ENCODE peak calls at places on chromosomes 16 and 17, in ten cellular contexts. One of them, this sample, is unnamed.

GRCh38 chr17:78535285-78536197 is 41.7 kb downstream of the DNAH17 start:
- DNase-seq in fibroblast of the aortic adventitia: no peak
- DNase-seq in WTC11: no peak
- DNase-seq in retinal pigment epithelial cell: no peak
- DNase-seq in glutamatergic neuron: no peak
- DNase-seq in astrocyte of the cerebellum: no peak
- DNase-seq in B cell: no peak
- DNase-seq in GM23338: no peak
- DNase-seq in body of pancreas: no peak
- DNase-seq in RWPE1: peak; percentile 52
- DNase-seq in this sample: peak; percentile 48

GRCh38 chr16:54277845-54278703 is 8.5 kb downstream of the IRX3 start:
- DNase-seq in fibroblast of the aortic adventitia: no peak
- DNase-seq in WTC11: no peak
- DNase-seq in retinal pigment epithelial cell: no peak
- DNase-seq in glutamatergic neuron: peak; percentile 25
- DNase-seq in astrocyte of the cerebellum: no peak
- DNase-seq in B cell: no peak
- DNase-seq in GM23338: peak; percentile 23
- DNase-seq in body of pancreas: no peak
- DNase-seq in RWPE1: no peak
- DNase-seq in this sample: no peak

GRCh38 chr17:55228683-55229192 is 36.0 kb upstream of the HLF start:
- DNase-seq in fibroblast of the aortic adventitia: no peak
- DNase-seq in WTC11: no peak
- DNase-seq in retinal pigment epithelial cell: no peak
- DNase-seq in glutamatergic neuron: no peak
- DNase-seq in astrocyte of the cerebellum: no peak
- DNase-seq in B cell: no peak
- DNase-seq in GM23338: no peak
- DNase-seq in body of pancreas: no peak
- DNase-seq in RWPE1: no peak
- DNase-seq in this sample: no peak

GRCh38 chr16:54402270-54402669 is 115.7 kb upstream of the IRX3 start:
- DNase-seq in fibroblast of the aortic adventitia: peak; percentile 12
- DNase-seq in WTC11: no peak
- DNase-seq in retinal pigment epithelial cell: no peak
- DNase-seq in glutamatergic neuron: no peak
- DNase-seq in astrocyte of the cerebellum: no peak
- DNase-seq in B cell: no peak
- DNase-seq in GM23338: no peak
- DNase-seq in body of pancreas: no peak
- DNase-seq in RWPE1: no peak
- DNase-seq in this sample: no peak

GRCh38 chr16:54412777-54413455 is 126.3 kb upstream of the IRX3 start:
- DNase-seq in fibroblast of the aortic adventitia: no peak
- DNase-seq in WTC11: no peak
- DNase-seq in retinal pigment epithelial cell: no peak
- DNase-seq in glutamatergic neuron: no peak
- DNase-seq in astrocyte of the cerebellum: no peak
- DNase-seq in B cell: no peak
- DNase-seq in GM23338: no peak
- DNase-seq in body of pancreas: no peak
- DNase-seq in RWPE1: no peak
- DNase-seq in this sample: no peak

GRCh38 chr17:78040561-78041400 is 82.3 kb downstream of the TNRC6C start:
- DNase-seq in fibroblast of the aortic adventitia: peak; percentile 62
- DNase-seq in WTC11: no peak
- DNase-seq in retinal pigment epithelial cell: peak; percentile 28
- DNase-seq in glutamatergic neuron: no peak
- DNase-seq in astrocyte of the cerebellum: peak; percentile 35
- DNase-seq in B cell: no peak
- DNase-seq in GM23338: peak; percentile 27
- DNase-seq in body of pancreas: peak; percentile 51
- DNase-seq in RWPE1: peak; percentile 54
- DNase-seq in this sample: no peak

GRCh38 chr16:4523686-4524085 is 14.9 kb downstream of the CDIP1 start:
- DNase-seq in fibroblast of the aortic adventitia: no peak
- DNase-seq in WTC11: no peak
- DNase-seq in retinal pigment epithelial cell: no peak
- DNase-seq in glutamatergic neuron: no peak
- DNase-seq in astrocyte of the cerebellum: no peak
- DNase-seq in B cell: no peak
- DNase-seq in GM23338: no peak
- DNase-seq in body of pancreas: no peak
- DNase-seq in RWPE1: no peak
- DNase-seq in this sample: no peak

GRCh38 chr17:76506408-76507328 is 5.4 kb upstream of the RHBDF2 start:
- DNase-seq in fibroblast of the aortic adventitia: peak; percentile 66
- DNase-seq in WTC11: peak; percentile 94
- DNase-seq in retinal pigment epithelial cell: no peak
- DNase-seq in glutamatergic neuron: peak; percentile 88
- DNase-seq in astrocyte of the cerebellum: no peak
- DNase-seq in B cell: peak; percentile 87
- DNase-seq in GM23338: peak; percentile 91
- DNase-seq in body of pancreas: peak; percentile 89
- DNase-seq in RWPE1: peak; percentile 81
- DNase-seq in this sample: no peak

GRCh38 chr17:42674755-42675347 is 1.9 kb downstream of the PLEKHH3 start:
- DNase-seq in fibroblast of the aortic adventitia: no peak
- DNase-seq in WTC11: peak; percentile 65
- DNase-seq in retinal pigment epithelial cell: no peak
- DNase-seq in glutamatergic neuron: no peak
- DNase-seq in astrocyte of the cerebellum: no peak
- DNase-seq in B cell: no peak
- DNase-seq in GM23338: peak; percentile 83
- DNase-seq in body of pancreas: peak; percentile 86
- DNase-seq in RWPE1: no peak
- DNase-seq in this sample: no peak

GRCh38 chr17:69608808-69609494 is 194.5 kb downstream of the MAP2K6 start:
- DNase-seq in fibroblast of the aortic adventitia: peak; percentile 91
- DNase-seq in WTC11: no peak
- DNase-seq in retinal pigment epithelial cell: peak; percentile 91
- DNase-seq in glutamatergic neuron: no peak
- DNase-seq in astrocyte of the cerebellum: peak; percentile 77
- DNase-seq in B cell: no peak
- DNase-seq in GM23338: no peak
- DNase-seq in body of pancreas: peak; percentile 13
- DNase-seq in RWPE1: peak; percentile 44
- DNase-seq in this sample: no peak

GRCh38 chr16:555528-556478 is 4.4 kb upstream of the PRR35 start:
- DNase-seq in fibroblast of the aortic adventitia: no peak
- DNase-seq in WTC11: no peak
- DNase-seq in retinal pigment epithelial cell: no peak
- DNase-seq in glutamatergic neuron: no peak
- DNase-seq in astrocyte of the cerebellum: no peak
- DNase-seq in B cell: no peak
- DNase-seq in GM23338: no peak
- DNase-seq in body of pancreas: no peak
- DNase-seq in RWPE1: no peak
- DNase-seq in this sample: no peak

GRCh38 chr17:81393684-81394376 is 1.4 kb upstream of the BAHCC1 start:
- DNase-seq in fibroblast of the aortic adventitia: peak; percentile 100
- DNase-seq in WTC11: peak; percentile 100
- DNase-seq in retinal pigment epithelial cell: peak; percentile 97
- DNase-seq in glutamatergic neuron: peak; percentile 100
- DNase-seq in astrocyte of the cerebellum: peak; percentile 100
- DNase-seq in B cell: peak; percentile 53
- DNase-seq in GM23338: peak; percentile 100
- DNase-seq in body of pancreas: peak; percentile 100
- DNase-seq in RWPE1: peak; percentile 100
- DNase-seq in this sample: peak; percentile 100

GRCh38 chr17:43790311-43790940 is 10.2 kb downstream of the CFAP97D1 start:
- DNase-seq in fibroblast of the aortic adventitia: no peak
- DNase-seq in WTC11: peak; percentile 29
- DNase-seq in retinal pigment epithelial cell: no peak
- DNase-seq in glutamatergic neuron: no peak
- DNase-seq in astrocyte of the cerebellum: no peak
- DNase-seq in B cell: no peak
- DNase-seq in GM23338: peak; percentile 42
- DNase-seq in body of pancreas: no peak
- DNase-seq in RWPE1: no peak
- DNase-seq in this sample: no peak

GRCh38 chr16:22054847-22055590 is 37.3 kb upstream of the VWA3A start:
- DNase-seq in fibroblast of the aortic adventitia: no peak
- DNase-seq in WTC11: no peak
- DNase-seq in retinal pigment epithelial cell: no peak
- DNase-seq in glutamatergic neuron: no peak
- DNase-seq in astrocyte of the cerebellum: no peak
- DNase-seq in B cell: no peak
- DNase-seq in GM23338: no peak
- DNase-seq in body of pancreas: no peak
- DNase-seq in RWPE1: no peak
- DNase-seq in this sample: no peak

GRCh38 chr16:55832788-55833583 is at the start of gene CES1:
- DNase-seq in fibroblast of the aortic adventitia: no peak
- DNase-seq in WTC11: no peak
- DNase-seq in retinal pigment epithelial cell: no peak
- DNase-seq in glutamatergic neuron: peak; percentile 45
- DNase-seq in astrocyte of the cerebellum: no peak
- DNase-seq in B cell: no peak
- DNase-seq in GM23338: peak; percentile 67
- DNase-seq in body of pancreas: peak; percentile 62
- DNase-seq in RWPE1: no peak
- DNase-seq in this sample: no peak

GRCh38 chr16:11245988-11246387 is 10.0 kb downstream of the SOCS1 start:
- DNase-seq in fibroblast of the aortic adventitia: no peak
- DNase-seq in WTC11: no peak
- DNase-seq in retinal pigment epithelial cell: no peak
- DNase-seq in glutamatergic neuron: no peak
- DNase-seq in astrocyte of the cerebellum: no peak
- DNase-seq in B cell: no peak
- DNase-seq in GM23338: no peak
- DNase-seq in body of pancreas: no peak
- DNase-seq in RWPE1: no peak
- DNase-seq in this sample: no peak

GRCh38 chr17:67013891-67014290 is 30.5 kb upstream of the CACNG1 start:
- DNase-seq in fibroblast of the aortic adventitia: no peak
- DNase-seq in WTC11: no peak
- DNase-seq in retinal pigment epithelial cell: no peak
- DNase-seq in glutamatergic neuron: no peak
- DNase-seq in astrocyte of the cerebellum: no peak
- DNase-seq in B cell: no peak
- DNase-seq in GM23338: no peak
- DNase-seq in body of pancreas: no peak
- DNase-seq in RWPE1: no peak
- DNase-seq in this sample: no peak

GRCh38 chr17:28416703-28417311 is 10.8 kb upstream of the SLC46A1 start:
- DNase-seq in fibroblast of the aortic adventitia: peak; percentile 65
- DNase-seq in WTC11: peak; percentile 72
- DNase-seq in retinal pigment epithelial cell: peak; percentile 29
- DNase-seq in glutamatergic neuron: peak; percentile 67
- DNase-seq in astrocyte of the cerebellum: peak; percentile 8
- DNase-seq in B cell: peak; percentile 71
- DNase-seq in GM23338: peak; percentile 95
- DNase-seq in body of pancreas: peak; percentile 80
- DNase-seq in RWPE1: peak; percentile 67
- DNase-seq in this sample: no peak

GRCh38 chr17:6800422-6801027 is 24.5 kb downstream of the FBXO39 start:
- DNase-seq in fibroblast of the aortic adventitia: no peak
- DNase-seq in WTC11: peak; percentile 31
- DNase-seq in retinal pigment epithelial cell: no peak
- DNase-seq in glutamatergic neuron: no peak
- DNase-seq in astrocyte of the cerebellum: no peak
- DNase-seq in B cell: no peak
- DNase-seq in GM23338: peak; percentile 69
- DNase-seq in body of pancreas: no peak
- DNase-seq in RWPE1: no peak
- DNase-seq in this sample: no peak
- TF ChIP-seq CTCF in fibroblast of the aortic adventitia: no peak
- TF ChIP-seq CTCF in WTC11: no peak
- TF ChIP-seq CTCF in retinal pigment epithelial cell: peak; percentile 50
- TF ChIP-seq CTCF in glutamatergic neuron: no peak
- TF ChIP-seq CTCF in astrocyte of the cerebellum: no peak
- TF ChIP-seq CTCF in B cell: peak; percentile 34
- TF ChIP-seq CTCF in GM23338: peak; percentile 20
- TF ChIP-seq CTCF in body of pancreas: no peak
- TF ChIP-seq CTCF in RWPE1: no peak
- TF ChIP-seq CTCF in this sample: peak; percentile 59

GRCh38 chr16:66751992-66752322 is 548 bp upstream of the DYNC1LI2 start:
- DNase-seq in fibroblast of the aortic adventitia: no peak
- DNase-seq in WTC11: no peak
- DNase-seq in retinal pigment epithelial cell: no peak
- DNase-seq in glutamatergic neuron: no peak
- DNase-seq in astrocyte of the cerebellum: no peak
- DNase-seq in B cell: no peak
- DNase-seq in GM23338: no peak
- DNase-seq in body of pancreas: no peak
- DNase-seq in RWPE1: no peak
- DNase-seq in this sample: no peak
- TF ChIP-seq CTCF in fibroblast of the aortic adventitia: no peak
- TF ChIP-seq CTCF in WTC11: peak; percentile 3
- TF ChIP-seq CTCF in retinal pigment epithelial cell: no peak
- TF ChIP-seq CTCF in glutamatergic neuron: peak; percentile 5
- TF ChIP-seq CTCF in astrocyte of the cerebellum: no peak
- TF ChIP-seq CTCF in B cell: peak; percentile 52
- TF ChIP-seq CTCF in GM23338: no peak
- TF ChIP-seq CTCF in body of pancreas: no peak
- TF ChIP-seq CTCF in RWPE1: peak; percentile 60
- TF ChIP-seq CTCF in this sample: peak; percentile 52

DNA sequence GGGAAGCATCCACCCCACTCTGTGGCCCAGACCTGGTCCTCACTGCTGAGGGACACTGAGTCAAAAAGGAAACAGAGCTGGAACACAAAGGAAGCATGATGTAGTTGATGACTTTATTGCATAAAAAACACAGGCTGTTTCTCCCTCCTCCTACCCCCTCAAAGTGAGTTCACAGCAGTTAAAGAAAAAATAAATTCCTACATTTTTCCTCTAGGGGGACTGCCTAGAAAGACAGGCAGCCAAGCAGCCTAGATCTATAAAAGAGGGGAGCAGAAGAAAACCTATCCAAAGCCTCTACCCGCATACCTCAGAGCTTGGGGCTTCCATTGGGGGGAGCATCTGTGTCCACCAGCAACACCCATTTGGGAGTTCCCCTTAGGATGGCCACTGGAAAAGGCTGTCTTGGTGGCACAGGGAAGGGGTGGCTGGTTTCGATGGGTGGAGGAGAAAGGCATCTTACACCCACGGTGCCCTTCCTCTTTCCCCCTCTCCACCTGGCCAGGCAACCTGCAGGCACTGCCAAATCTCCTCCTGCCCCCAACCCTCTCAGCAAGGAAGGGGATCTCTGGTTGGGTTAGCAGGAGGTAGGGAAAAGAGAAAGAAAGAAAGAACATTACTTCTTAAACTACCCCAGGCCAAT is 3.9 kb upstream of the SCRN2 start:
- DNase-seq in fibroblast of the aortic adventitia: peak; percentile 34
- DNase-seq in WTC11: no peak
- DNase-seq in retinal pigment epithelial cell: no peak
- DNase-seq in glutamatergic neuron: no peak
- DNase-seq in astrocyte of the cerebellum: no peak
- DNase-seq in B cell: no peak
- DNase-seq in GM23338: peak; percentile 57
- DNase-seq in body of pancreas: no peak
- DNase-seq in RWPE1: no peak
- DNase-seq in this sample: no peak
- TF ChIP-seq CTCF in fibroblast of the aortic adventitia: peak; percentile 59
- TF ChIP-seq CTCF in WTC11: no peak
- TF ChIP-seq CTCF in retinal pigment epithelial cell: peak; percentile 44
- TF ChIP-seq CTCF in glutamatergic neuron: peak; percentile 68
- TF ChIP-seq CTCF in astrocyte of the cerebellum: peak; percentile 50
- TF ChIP-seq CTCF in B cell: no peak
- TF ChIP-seq CTCF in GM23338: peak; percentile 50
- TF ChIP-seq CTCF in body of pancreas: no peak
- TF ChIP-seq CTCF in RWPE1: peak; percentile 37
- TF ChIP-seq CTCF in this sample: peak; percentile 72

GRCh38 chr17:8189711-8190477 is at the start of gene BORCS6:
- DNase-seq in fibroblast of the aortic adventitia: peak; percentile 98
- DNase-seq in WTC11: peak; percentile 95
- DNase-seq in retinal pigment epithelial cell: peak; percentile 96
- DNase-seq in glutamatergic neuron: peak; percentile 92
- DNase-seq in astrocyte of the cerebellum: peak; percentile 95
- DNase-seq in B cell: peak; percentile 98
- DNase-seq in GM23338: peak; percentile 99
- DNase-seq in body of pancreas: peak; percentile 99
- DNase-seq in RWPE1: peak; percentile 97
- DNase-seq in this sample: peak; percentile 99
- TF ChIP-seq CTCF in fibroblast of the aortic adventitia: peak; percentile 2
- TF ChIP-seq CTCF in WTC11: no peak
- TF ChIP-seq CTCF in retinal pigment epithelial cell: no peak
- TF ChIP-seq CTCF in glutamatergic neuron: no peak
- TF ChIP-seq CTCF in astrocyte of the cerebellum: no peak
- TF ChIP-seq CTCF in B cell: no peak
- TF ChIP-seq CTCF in GM23338: no peak
- TF ChIP-seq CTCF in body of pancreas: peak; percentile 13
- TF ChIP-seq CTCF in RWPE1: peak; percentile 24
- TF ChIP-seq CTCF in this sample: peak; percentile 50

This sample was measured in chondrocyte.